ENCODE peak calls at places on chromosomes 12 and 14, in five cellular contexts. U is CD8-positive, alpha-beta T cell; L is cardiac fibroblast; D is endodermal cell; A is uterus. W is an unnamed sample.

GRCh38 chr12:124901003-124901402 is 13.4 kb downstream of the UBC start:
- DNase-seq in A (no peak), U (no peak), D (no peak), L (no peak), W (no peak)

GRCh38 chr14:26730929-26731618 is 133.2 kb upstream of the NOVA1 start:
- DNase-seq in L (peak), A (no peak), D (peak), U (no peak), W (no peak)

GRCh38 chr12:643478-644292 is 19.6 kb downstream of the NINJ2 start:
- DNase-seq in D (peak), A (peak), L (no peak), U (no peak), W (no peak)

GRCh38 chr12:10033783-10034381 is 3.4 kb downstream of the CLEC9A start:
- DNase-seq in A (no peak), L (no peak), D (no peak), U (no peak), W (no peak)

GRCh38 chr12:21559855-21560569 is 33.9 kb downstream of the SPX start:
- DNase-seq in U (no peak), D (no peak), A (no peak), L (peak), W (no peak)

GRCh38 chr14:45678163-45678562 is 425.2 kb upstream of the MIS18BP1 start:
- DNase-seq in U (no peak), L (no peak), A (no peak), D (no peak), W (no peak)

GRCh38 chr12:11016937-11017336 is 5.5 kb downstream of the TAS2R19 start:
- DNase-seq in L (no peak), U (no peak), D (no peak), A (no peak), W (no peak)

GRCh38 chr12:94803939-94804338 is 153.6 kb upstream of the TMCC3 start:
- DNase-seq in L (no peak), U (no peak), A (no peak), D (no peak), W (no peak)

GRCh38 chr14:52124791-52125661 is 56.2 kb upstream of the NID2 start:
- DNase-seq in U (no peak), A (no peak), L (peak), D (no peak), W (no peak)

GRCh38 chr12:108839011-108839889 is 18.1 kb downstream of the SSH1 start:
- DNase-seq in U (no peak), L (peak), A (peak), D (no peak), W (no peak)

GRCh38 chr14:91996951-91997371 is 42.9 kb downstream of the TRIP11 start:
- DNase-seq in U (no peak), L (peak), A (no peak), D (no peak), W (no peak)

GRCh38 chr14:61585598-61586538 is 109.4 kb upstream of the HIF1A start:
- DNase-seq in A (peak), D (peak), U (no peak), L (peak), W (no peak)

GRCh38 chr14:100115236-100115635 is 44.2 kb downstream of the DEGS2 start:
- DNase-seq in U (no peak), A (no peak), L (no peak), D (no peak), W (no peak)

GRCh38 chr12:116604883-116605641 is 45.9 kb downstream of the MAP1LC3B2 start:
- DNase-seq in L (peak), D (no peak), U (no peak), A (peak), W (no peak)

GRCh38 chr14:67411820-67412421 is at the start of gene PLEK2:
- DNase-seq in A (no peak), D (no peak), U (peak), L (peak), W (no peak)

DNA sequence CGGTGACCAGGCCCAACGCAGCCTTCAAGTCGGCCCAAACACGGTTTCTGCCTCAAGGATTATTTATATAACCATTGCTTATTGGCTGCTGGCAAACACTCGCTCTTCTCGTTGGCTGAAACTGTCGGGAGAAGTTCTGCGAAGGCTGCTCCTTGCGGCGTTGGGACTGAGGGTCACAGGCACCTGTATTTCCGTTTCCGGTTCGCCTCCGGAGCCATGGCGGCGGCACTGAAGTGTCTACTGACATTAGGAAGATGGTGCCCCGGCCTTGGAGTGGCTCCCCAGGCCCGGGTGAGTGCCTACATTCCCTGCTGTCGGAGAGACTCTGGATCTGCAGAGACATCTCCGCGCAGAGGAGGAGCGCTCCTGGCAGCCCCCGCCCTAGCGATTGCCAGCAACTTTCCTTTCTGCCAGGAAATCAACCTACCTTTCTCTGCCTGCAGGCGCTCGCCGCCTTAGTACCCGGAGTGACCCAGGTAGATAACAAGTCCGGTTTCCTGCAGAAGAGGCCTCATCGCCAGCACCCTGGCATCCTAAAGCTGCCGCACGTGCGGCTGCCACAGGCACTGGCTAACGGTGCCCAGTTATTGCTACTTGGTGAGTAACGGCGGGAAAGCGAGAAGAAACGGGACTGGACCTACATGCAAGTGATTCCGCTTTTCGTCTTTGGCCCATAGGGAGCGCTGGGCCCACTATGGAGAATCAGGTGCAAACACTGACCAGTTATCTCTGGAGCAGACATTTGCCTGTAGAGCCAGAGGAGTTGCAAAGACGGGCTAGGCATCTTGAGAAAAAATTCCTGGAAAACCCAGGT is at the start of gene METTL17:
- DNase-seq in D (peak), A (peak), L (peak), U (peak), W (peak)
- TF ChIP-seq CTCF in D (peak), A (no peak), L (peak), U (peak), W (no peak)

GRCh38 chr14:34766060-34766459 is 51.7 kb upstream of the CFL2 start:
- DNase-seq in A (no peak), L (no peak), D (no peak), U (no peak), W (no peak)
- TF ChIP-seq CTCF in A (no peak), L (peak), D (peak), U (no peak), W (no peak)

DNA sequence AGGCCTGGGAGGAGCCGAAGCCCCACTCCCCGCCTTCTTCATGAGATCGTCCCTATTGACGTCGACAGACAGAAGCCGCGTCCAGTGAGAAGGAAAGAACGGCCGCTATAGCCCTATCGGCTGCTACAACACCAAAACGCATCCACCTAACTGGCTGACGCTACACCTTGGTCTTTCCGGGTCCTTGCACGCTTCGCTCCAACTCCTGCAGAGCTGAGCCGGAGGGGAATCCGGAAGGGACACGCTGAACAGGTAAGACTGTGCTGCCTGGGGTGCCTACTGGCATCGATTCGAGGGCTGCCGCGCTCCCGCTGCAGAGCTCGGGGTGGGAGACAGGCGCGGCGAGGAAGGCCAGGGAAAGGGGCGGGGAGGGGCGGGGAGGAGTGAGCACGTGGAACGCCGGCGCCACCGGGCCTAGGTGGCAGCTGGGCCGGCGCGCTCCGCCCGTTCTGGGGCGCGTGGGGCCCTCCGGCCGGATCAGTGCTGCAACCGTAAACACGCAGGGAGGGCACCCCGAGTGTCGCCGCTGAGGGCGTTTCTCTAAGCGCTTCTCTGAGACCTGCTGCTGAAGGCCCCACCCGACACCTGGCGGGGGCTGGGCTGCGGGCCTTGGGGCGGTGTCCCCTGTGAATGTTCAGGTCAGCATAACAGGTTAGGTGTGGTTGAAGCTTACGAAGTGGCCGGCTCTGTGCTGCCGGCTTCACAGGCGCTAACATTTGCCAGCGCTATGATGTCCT is at the start of gene DCAF4:
- DNase-seq in A (peak), D (peak), L (peak), U (peak), W (peak)
- TF ChIP-seq CTCF in A (no peak), D (no peak), L (no peak), U (no peak), W (no peak)

GRCh38 chr12:57229634-57230380 is at the start of gene SHMT2:
- DNase-seq in L (peak), D (peak), A (peak), U (peak), W (peak)

GRCh38 chr12:57227315-57228115 is 2.0 kb upstream of the SHMT2 start:
- DNase-seq in A (no peak), U (no peak), D (no peak), L (no peak), W (no peak)

GRCh38 chr12:57231276-57232021 is 1.9 kb downstream of the SHMT2 start:
- DNase-seq in D (no peak), U (no peak), L (no peak), A (no peak), W (no peak)

GRCh38 chr12:57230381-57231155 is 1.1 kb downstream of the SHMT2 start:
- DNase-seq in L (no peak), D (no peak), U (no peak), A (no peak), W (no peak)

GRCh38 chr12:57229041-57229633 is 374 bp upstream of the SHMT2 start:
- DNase-seq in A (no peak), D (no peak), U (no peak), L (peak), W (no peak)
- TF ChIP-seq CTCF in A (peak), D (peak), U (no peak), L (no peak), W (no peak)

GRCh38 chr14:104086210-104086660 is 735 bp downstream of the ASPG start:
- DNase-seq in U (no peak), D (peak), L (no peak), A (peak), W (no peak)
- TF ChIP-seq CTCF in U (no peak), D (no peak), L (no peak), A (no peak), W (no peak)

GRCh38 chr14:88750413-88750812 is 42.3 kb downstream of the EML5 start:
- DNase-seq in U (no peak), A (no peak), L (no peak), D (no peak), W (no peak)
- TF ChIP-seq CTCF in U (no peak), A (no peak), L (no peak), D (peak), W (no peak)

DNA sequence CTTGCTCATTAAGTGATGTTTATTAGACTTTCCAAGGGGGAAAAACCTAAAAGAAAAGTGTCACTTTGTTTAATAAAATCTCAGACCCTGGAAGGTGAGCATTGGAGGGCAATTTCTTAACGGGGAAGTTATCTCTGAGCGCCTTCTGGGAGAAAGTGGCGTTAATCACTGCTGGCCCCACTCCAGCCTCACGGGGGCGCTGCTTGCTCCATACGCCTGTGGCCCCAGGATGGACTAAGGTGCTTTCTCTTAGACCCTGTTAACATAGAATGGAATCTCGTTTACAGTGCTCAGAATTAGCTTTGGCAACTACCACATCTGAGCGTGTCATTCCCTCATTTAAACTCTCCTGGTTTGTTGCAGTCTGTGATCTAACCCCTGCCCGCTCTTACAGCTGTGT is 16.4 kb upstream of the PRIMA1 start:
- DNase-seq in L (no peak), U (no peak), D (peak), A (no peak), W (no peak)
- TF ChIP-seq CTCF in L (no peak), U (no peak), D (peak), A (no peak), W (peak)

GRCh38 chr12:130876758-130877157 is 4.9 kb downstream of the RAN start:
- DNase-seq in A (no peak), L (no peak), U (no peak), D (no peak), W (no peak)
- TF ChIP-seq CTCF in A (no peak), L (no peak), U (no peak), D (no peak), W (no peak)

GRCh38 chr14:69574954-69575295 is 254 bp upstream of the CCDC177 start:
- DNase-seq in U (no peak), A (no peak), D (no peak), L (no peak), W (no peak)
- TF ChIP-seq CTCF in U (peak), A (no peak), D (peak), L (no peak), W (peak)

W was measured in mesothelial cell of epicardium.